ENCODE peak calls at places on chromosomes 2 and 18, in ten cellular contexts. L is A549, H is tibial artery, E is tibial nerve, N is NB4, O is A673, T is SK-N-SH, I is neural progenitor cell, V is GM12864, U is GM06990. P is an unnamed sample.

GRCh38 chr18:48695671-48696070 is 156.8 kb downstream of the CTIF start:
- DNase-seq in N (no peak), T (no peak), H (no peak), O (no peak), E (no peak), I (no peak), V (no peak), L (no peak), U (no peak), P (no peak)

GRCh38 chr18:71212222-71212621 is 923.4 kb downstream of the SOCS6 start:
- DNase-seq in O (no peak), L (no peak), U (no peak), T (no peak), E (no peak), N (no peak), H (no peak), V (no peak), I (no peak), P (no peak)

GRCh38 chr2:120761911-120762310 is 26.2 kb downstream of the GLI2 start:
- DNase-seq in H (peak), N (no peak), V (no peak), E (no peak), L (no peak), T (no peak), I (no peak), U (no peak), O (no peak), P (no peak)

GRCh38 chr2:202278036-202278760 is 12.6 kb downstream of the NOP58 start:
- DNase-seq in O (no peak), N (peak), I (no peak), U (no peak), T (no peak), E (no peak), H (no peak), L (no peak), V (no peak), P (peak)

GRCh38 chr2:127219716-127220090 is 396 bp downstream of the CYP27C1 start:
- DNase-seq in V (no peak), H (no peak), L (no peak), U (no peak), N (peak), O (peak), E (no peak), T (peak), I (peak), P (peak)

GRCh38 chr2:240326246-240326645 is 109.2 kb upstream of the GPC1 start:
- DNase-seq in I (peak), H (no peak), T (no peak), O (peak), N (no peak), V (no peak), E (no peak), L (no peak), U (no peak), P (peak)

GRCh38 chr2:85063981-85064599 is 69.1 kb upstream of the TCF7L1 start:
- DNase-seq in V (no peak), E (no peak), O (no peak), U (no peak), I (no peak), N (no peak), L (no peak), T (no peak), H (no peak), P (no peak)

GRCh38 chr2:109189751-109190150 is 60.7 kb downstream of the SH3RF3 start:
- DNase-seq in I (no peak), V (no peak), U (no peak), L (no peak), H (no peak), E (no peak), T (no peak), N (no peak), O (no peak), P (peak)

GRCh38 chr2:200705305-200705985 is 106.3 kb upstream of the BZW1 start:
- DNase-seq in U (no peak), T (no peak), I (peak), V (no peak), H (no peak), O (peak), E (no peak), N (no peak), L (peak), P (peak)

GRCh38 chr2:49901202-49901865 is 747.0 kb upstream of the FSHR start:
- DNase-seq in V (no peak), L (no peak), I (no peak), O (no peak), E (no peak), H (no peak), T (no peak), U (no peak), N (no peak), P (no peak)

GRCh38 chr2:86337235-86338099 is at the start of gene REEP1:
- DNase-seq in H (no peak), E (no peak), O (peak), T (peak), I (peak), N (peak), U (peak), V (no peak), L (no peak), P (no peak)

GRCh38 chr2:215136669-215137328 is 1.6 kb downstream of the ABCA12 start:
- DNase-seq in T (no peak), E (no peak), V (peak), O (peak), U (peak), I (no peak), L (no peak), H (no peak), N (no peak), P (peak)

GRCh38 chr2:119609337-119609736 is 65.1 kb downstream of the CFAP221 start:
- DNase-seq in V (no peak), E (no peak), I (no peak), T (no peak), N (no peak), O (no peak), U (no peak), H (no peak), L (no peak), P (no peak)

GRCh38 chr2:235712176-235712575 is 218.3 kb downstream of the AGAP1 start:
- DNase-seq in T (no peak), V (no peak), U (no peak), N (no peak), H (no peak), E (no peak), O (no peak), I (no peak), L (no peak), P (no peak)

GRCh38 chr2:101478561-101479001 is 3.7 kb upstream of the RFX8 start:
- DNase-seq in H (no peak), E (no peak), I (no peak), L (no peak), V (no peak), T (no peak), N (no peak), O (no peak), U (no peak), P (peak)

GRCh38 chr2:203782262-203782976 is 76.0 kb downstream of the CD28 start:
- DNase-seq in U (no peak), N (peak), L (peak), V (peak), O (peak), I (peak), T (peak), H (peak), E (peak), P (peak)

GRCh38 chr2:162343824-162344616 is at the start of gene GCA:
- DNase-seq in U (peak), I (peak), N (peak), T (peak), E (peak), O (peak), L (peak), H (peak), V (peak), P (peak)
- TF ChIP-seq CTCF in U (no peak), I (peak), N (no peak), T (no peak), E (no peak), O (no peak), L (no peak), H (no peak), V (no peak), P (no peak)

GRCh38 chr2:191678437-191679110 is 638 bp downstream of the NABP1 start:
- DNase-seq in H (peak), O (peak), I (peak), E (peak), V (no peak), U (peak), T (peak), N (peak), L (peak), P (no peak)

GRCh38 chr2:191682148-191682547 is 4.2 kb downstream of the NABP1 start:
- DNase-seq in T (no peak), L (no peak), H (no peak), U (no peak), N (no peak), I (no peak), E (no peak), O (no peak), V (no peak), P (no peak)

GRCh38 chr2:191677646-191678436 is at the start of gene NABP1:
- DNase-seq in U (peak), N (peak), I (peak), O (peak), V (peak), T (peak), E (peak), H (peak), L (peak), P (peak)

GRCh38 chr2:191679818-191680600 is 2.1 kb downstream of the NABP1 start:
- DNase-seq in L (peak), N (peak), T (no peak), E (no peak), I (no peak), O (peak), V (peak), H (no peak), U (peak), P (peak)

GRCh38 chr2:191680639-191681038 is 2.7 kb downstream of the NABP1 start:
- DNase-seq in L (no peak), V (no peak), U (no peak), H (no peak), T (no peak), N (no peak), I (no peak), E (no peak), O (no peak), P (no peak)
- H3K4me3 ChIP-seq in L (peak), V (peak), U (peak), H (no peak), T (peak), N (peak), I (no peak), E (no peak), O (peak), P (peak)

GRCh38 chr18:79496978-79497637 is 101.4 kb downstream of the NFATC1 start:
- DNase-seq in T (no peak), H (peak), O (peak), N (no peak), E (peak), I (no peak), L (no peak), U (no peak), V (no peak), P (peak)
- TF ChIP-seq CTCF in T (no peak), H (no peak), O (no peak), N (no peak), E (no peak), I (no peak), L (no peak), U (no peak), V (no peak), P (no peak)

GRCh38 chr2:17541514-17541950 is 1.0 kb downstream of the VSNL1 start:
- DNase-seq in O (no peak), T (no peak), U (no peak), H (no peak), L (no peak), E (no peak), N (no peak), V (no peak), I (peak), P (no peak)
- H3K4me3 ChIP-seq in O (peak), T (peak), U (no peak), H (peak), L (no peak), E (no peak), N (no peak), V (no peak), I (peak), P (no peak)

GRCh38 chr2:187442378-187442777 is 5.7 kb downstream of the CALCRL start:
- DNase-seq in N (no peak), O (peak), V (no peak), T (no peak), E (no peak), L (no peak), U (no peak), H (no peak), I (no peak), P (no peak)

GRCh38 chr2:187440101-187440500 is 8.0 kb downstream of the CALCRL start:
- DNase-seq in T (no peak), I (no peak), L (no peak), O (no peak), U (no peak), V (no peak), E (no peak), H (no peak), N (no peak), P (no peak)

GRCh38 chr2:187435078-187435477 is 13.0 kb downstream of the CALCRL start:
- DNase-seq in H (no peak), N (no peak), I (no peak), O (no peak), U (no peak), T (no peak), V (no peak), L (no peak), E (no peak), P (no peak)

GRCh38 chr2:187435756-187436155 is 12.3 kb downstream of the CALCRL start:
- DNase-seq in U (no peak), T (no peak), O (no peak), H (no peak), E (no peak), N (no peak), I (no peak), V (no peak), L (no peak), P (peak)

DNA sequence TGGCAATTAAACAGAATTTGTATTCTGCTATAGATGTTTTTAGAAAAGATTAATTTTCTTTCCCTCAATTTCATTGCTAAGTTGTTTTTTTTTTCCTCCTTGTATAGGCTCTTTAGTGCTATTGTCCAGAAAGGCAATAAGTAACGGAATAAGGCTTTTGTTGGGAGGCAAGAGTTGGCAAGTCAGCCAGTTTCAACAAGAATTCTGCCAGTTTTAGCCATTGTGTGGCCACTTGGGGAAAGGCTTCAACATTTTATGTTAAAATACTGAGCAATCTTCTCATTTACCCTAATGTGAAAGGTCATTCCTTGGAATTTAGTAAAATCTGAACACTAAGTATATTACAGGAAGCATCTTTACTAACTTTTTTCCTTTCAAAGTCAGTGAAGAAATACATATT is 9.6 kb downstream of the CALCRL start:
- DNase-seq in T (no peak), U (no peak), N (no peak), O (no peak), I (peak), L (no peak), V (no peak), H (no peak), E (no peak), P (no peak)
- TF ChIP-seq CTCF in T (no peak), U (no peak), N (no peak), O (no peak), I (no peak), L (no peak), V (no peak), H (no peak), E (no peak), P (no peak)

DNA sequence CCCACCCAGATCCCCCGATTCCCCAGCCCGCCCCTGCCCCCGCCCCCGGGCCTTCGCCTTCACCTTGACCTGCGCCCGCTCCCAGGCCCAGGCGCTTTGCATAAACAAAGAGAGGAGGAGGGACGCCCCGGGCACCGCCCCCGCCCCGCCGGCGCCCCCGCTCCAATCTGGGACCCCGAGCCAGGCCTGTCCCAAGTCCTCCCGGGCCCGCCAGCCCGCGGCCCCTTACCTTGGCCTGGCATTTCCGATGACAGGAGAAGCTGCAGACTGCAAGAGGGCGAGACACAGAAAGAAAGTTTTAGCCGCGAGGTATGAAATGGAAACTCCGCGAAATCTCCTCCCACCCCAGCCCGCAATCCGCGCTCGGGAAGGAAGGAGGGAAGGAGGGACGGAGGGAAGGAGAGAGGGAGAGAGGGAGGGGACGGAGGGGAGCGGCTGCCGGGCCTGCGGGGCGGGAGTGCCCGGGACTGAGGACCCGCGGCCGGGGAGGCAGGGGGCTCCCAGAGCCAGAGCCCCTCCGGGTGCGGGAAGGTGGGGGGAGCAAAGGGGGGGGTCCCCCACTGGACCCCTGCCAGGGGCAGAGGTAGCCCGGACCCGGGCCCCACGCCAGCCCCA is 24.2 kb downstream of the TNS1 start:
- DNase-seq in E (no peak), L (no peak), U (no peak), N (no peak), H (peak), V (no peak), T (no peak), O (no peak), I (peak), P (no peak)
- H3K4me3 ChIP-seq in E (peak), L (no peak), U (no peak), N (no peak), H (peak), V (no peak), T (no peak), O (no peak), I (peak), P (peak)

GRCh38 chr2:10712186-10712809 is 9.1 kb upstream of the ATP6V1C2 start:
- DNase-seq in T (no peak), E (no peak), H (no peak), V (no peak), U (no peak), L (no peak), I (no peak), O (no peak), N (peak), P (no peak)

GRCh38 chr2:10707831-10708230 is 13.6 kb upstream of the ATP6V1C2 start:
- DNase-seq in O (no peak), N (no peak), V (no peak), L (no peak), E (no peak), T (no peak), U (no peak), H (no peak), I (no peak), P (no peak)

GRCh38 chr2:10704034-10704594 is 14.3 kb upstream of the NOL10 start:
- DNase-seq in E (no peak), V (no peak), O (no peak), N (no peak), T (no peak), U (no peak), L (no peak), I (no peak), H (no peak), P (no peak)

GRCh38 chr2:10706033-10706432 is 15.4 kb upstream of the ATP6V1C2 start:
- DNase-seq in T (no peak), V (no peak), N (no peak), O (no peak), E (no peak), L (no peak), I (no peak), H (no peak), U (no peak), P (no peak)

GRCh38 chr2:10709290-10709939 is 12.0 kb upstream of the ATP6V1C2 start:
- DNase-seq in N (no peak), L (peak), E (no peak), I (peak), H (no peak), O (peak), T (peak), V (no peak), U (no peak), P (peak)
- TF ChIP-seq CTCF in N (peak), L (peak), E (no peak), I (peak), H (no peak), O (peak), T (peak), V (peak), U (peak), P (peak)

GRCh38 chr2:55137024-55137958 is 87.0 kb upstream of the RTN4 start:
- DNase-seq in U (no peak), O (no peak), H (no peak), V (no peak), N (no peak), T (no peak), I (peak), E (no peak), L (no peak), P (no peak)

GRCh38 chr2:55130849-55131248 is 80.6 kb upstream of the RTN4 start:
- DNase-seq in T (no peak), E (no peak), U (no peak), H (no peak), N (no peak), O (no peak), I (no peak), V (no peak), L (no peak), P (no peak)

GRCh38 chr2:55133467-55134315 is 83.4 kb upstream of the RTN4 start:
- DNase-seq in L (peak), V (peak), O (peak), I (peak), T (no peak), N (peak), H (peak), U (peak), E (peak), P (peak)

GRCh38 chr2:55136138-55136541 is 85.9 kb upstream of the RTN4 start:
- DNase-seq in T (no peak), H (no peak), E (no peak), V (no peak), I (no peak), O (no peak), L (no peak), U (no peak), N (no peak), P (no peak)

DNA sequence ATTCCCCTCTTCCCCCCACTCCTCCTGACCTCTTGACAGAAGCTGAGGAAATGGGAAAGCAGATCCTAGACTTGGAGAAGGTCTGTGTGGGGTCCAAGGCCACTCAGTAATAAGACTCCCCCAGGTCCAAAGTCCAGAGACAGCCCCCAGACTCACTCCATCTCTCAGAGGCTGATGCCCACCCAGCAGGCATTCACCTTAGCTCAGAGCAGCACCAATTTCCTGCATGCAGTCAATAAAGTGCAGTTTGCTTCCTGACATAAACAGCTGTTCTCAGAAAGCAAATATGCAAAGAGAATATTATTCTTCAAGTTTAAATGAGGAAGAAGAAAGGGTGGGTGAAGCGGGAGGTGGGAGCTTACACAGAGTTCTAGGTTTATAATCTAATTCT is 84.1 kb upstream of the RTN4 start:
- DNase-seq in I (no peak), L (no peak), O (no peak), U (peak), T (no peak), H (no peak), E (no peak), V (no peak), N (peak), P (no peak)
- H3K4me3 ChIP-seq in I (no peak), L (no peak), O (peak), U (no peak), T (no peak), H (peak), E (peak), V (no peak), N (no peak), P (no peak)

DNA sequence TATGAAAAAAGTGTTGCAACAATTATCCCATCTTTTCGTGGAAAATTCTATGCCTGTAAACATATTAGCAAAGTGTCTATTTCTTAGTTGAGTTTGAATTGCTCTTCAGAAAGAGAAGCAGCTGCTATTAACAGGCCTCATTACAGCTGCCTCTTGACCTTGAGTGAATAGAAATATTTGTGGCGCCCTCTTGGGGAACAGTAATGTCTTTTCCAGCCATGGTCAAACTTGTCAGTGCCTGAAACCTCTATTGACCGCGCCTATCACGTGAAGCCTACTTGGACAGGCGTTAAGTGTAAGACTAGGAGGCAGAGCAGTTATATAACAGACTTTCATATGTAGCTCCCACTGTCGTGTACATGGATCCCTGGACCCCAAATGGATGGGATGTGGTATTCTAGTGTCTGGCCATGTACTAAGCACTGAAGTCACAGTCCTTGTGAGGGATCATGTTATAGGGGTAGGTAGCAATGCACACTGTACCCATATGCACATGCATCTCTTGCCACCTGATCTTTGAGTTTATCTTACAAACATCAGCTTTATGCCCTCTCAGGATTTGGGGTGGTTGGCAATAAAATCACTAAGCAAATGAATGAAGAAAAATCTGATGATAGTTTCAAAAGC is 245.0 kb downstream of the PTGR3 start:
- DNase-seq in H (no peak), L (peak), O (peak), U (no peak), I (peak), V (peak), E (peak), T (peak), N (peak), P (peak)
- TF ChIP-seq CTCF in H (peak), L (peak), O (peak), U (peak), I (peak), V (peak), E (peak), T (peak), N (peak), P (peak)

GRCh38 chr18:2905802-2906521 is 59.2 kb downstream of the EMILIN2 start:
- DNase-seq in L (peak), V (no peak), E (peak), T (peak), N (peak), I (peak), O (peak), U (peak), H (peak), P (no peak)
- H3K4me3 ChIP-seq in L (peak), V (peak), E (peak), T (peak), N (peak), I (peak), O (peak), U (peak), H (peak), P (peak)